ENCODE peak calls at places on chromosomes 7 and 10, in seven cellular contexts. D, J, K, M, P, O and G are unnamed samples.

GRCh38 chr7:149494738-149495368 is 2.8 kb downstream of the ZNF746 start:
- DNase-seq in D (no peak), J (peak), K (no peak), M (peak), P (peak), O (no peak), G (no peak)

GRCh38 chr7:94395141-94396041 is 696 bp downstream of the COL1A2 start:
- DNase-seq in D (peak), J (peak), K (peak), M (peak), P (peak), O (peak), G (peak)

GRCh38 chr7:69182596-69183467 is 415.4 kb upstream of the AUTS2 start:
- DNase-seq in D (no peak), J (no peak), K (no peak), M (no peak), P (no peak), O (no peak), G (no peak)

GRCh38 chr10:86263907-86264306 is 102.7 kb downstream of the GRID1 start:
- DNase-seq in D (no peak), J (no peak), K (peak), M (no peak), P (no peak), O (peak), G (no peak)

GRCh38 chr7:108459922-108460551 is 3.8 kb upstream of the NRCAM start:
- DNase-seq in D (no peak), J (no peak), K (no peak), M (no peak), P (peak), O (no peak), G (peak)

GRCh38 chr7:69932034-69932628 is 333.9 kb downstream of the AUTS2 start:
- DNase-seq in D (peak), J (peak), K (no peak), M (peak), P (peak), O (no peak), G (peak)

GRCh38 chr10:62231371-62231770 is 37.3 kb downstream of the RTKN2 start:
- DNase-seq in D (no peak), J (no peak), K (no peak), M (peak), P (peak), O (no peak), G (peak)

GRCh38 chr10:56633876-56634452 is 272.9 kb upstream of the ZWINT start:
- DNase-seq in D (no peak), J (no peak), K (no peak), M (no peak), P (no peak), O (no peak), G (no peak)

GRCh38 chr7:101620991-101621390 is 8.1 kb downstream of the MYL10 start:
- DNase-seq in D (no peak), J (no peak), K (no peak), M (no peak), P (no peak), O (no peak), G (no peak)

GRCh38 chr10:59682986-59683937 is 26.4 kb downstream of the SLC16A9 start:
- DNase-seq in D (no peak), J (no peak), K (no peak), M (no peak), P (no peak), O (no peak), G (no peak)

GRCh38 chr10:19328582-19328981 is 280.0 kb downstream of the MALRD1 start:
- DNase-seq in D (no peak), J (no peak), K (no peak), M (no peak), P (no peak), O (no peak), G (no peak)

GRCh38 chr7:78296689-78297371 is 498.3 kb downstream of the PHTF2 start:
- DNase-seq in D (no peak), J (no peak), K (no peak), M (no peak), P (no peak), O (no peak), G (no peak)

GRCh38 chr7:152733286-152733934 is 26.1 kb upstream of the ACTR3B start:
- DNase-seq in D (no peak), J (no peak), K (no peak), M (no peak), P (no peak), O (peak), G (peak)

GRCh38 chr10:58712982-58713381 is 200.3 kb downstream of the BICC1 start:
- DNase-seq in D (no peak), J (no peak), K (no peak), M (no peak), P (no peak), O (no peak), G (peak)

GRCh38 chr7:151876899-151877777 is at the start of gene PRKAG2:
- DNase-seq in D (peak), J (peak), K (no peak), M (no peak), P (peak), O (peak), G (peak)

GRCh38 chr10:97858001-97858439 is 8.4 kb downstream of the GOLGA7B start:
- DNase-seq in D (no peak), J (no peak), K (no peak), M (no peak), P (no peak), O (no peak), G (peak)

GRCh38 chr10:10816453-10816852 is 201.2 kb upstream of the CELF2 start:
- DNase-seq in D (no peak), J (no peak), K (no peak), M (peak), P (no peak), O (no peak), G (no peak)

GRCh38 chr7:33903770-33904679 is 1.3 kb upstream of the BMPER start:
- DNase-seq in D (peak), J (no peak), K (peak), M (peak), P (peak), O (peak), G (peak)

GRCh38 chr7:17932770-17933169 is 7.5 kb downstream of the SNX13 start:
- DNase-seq in D (no peak), J (no peak), K (no peak), M (no peak), P (peak), O (no peak), G (no peak)

GRCh38 chr10:52491246-52492000 is 177.3 kb downstream of the DKK1 start:
- DNase-seq in D (no peak), J (no peak), K (no peak), M (peak), P (peak), O (no peak), G (no peak)

GRCh38 chr7:132251327-132251659 is 325.0 kb downstream of the PLXNA4 start:
- DNase-seq in D (peak), J (no peak), K (no peak), M (no peak), P (no peak), O (peak), G (peak)

DNA sequence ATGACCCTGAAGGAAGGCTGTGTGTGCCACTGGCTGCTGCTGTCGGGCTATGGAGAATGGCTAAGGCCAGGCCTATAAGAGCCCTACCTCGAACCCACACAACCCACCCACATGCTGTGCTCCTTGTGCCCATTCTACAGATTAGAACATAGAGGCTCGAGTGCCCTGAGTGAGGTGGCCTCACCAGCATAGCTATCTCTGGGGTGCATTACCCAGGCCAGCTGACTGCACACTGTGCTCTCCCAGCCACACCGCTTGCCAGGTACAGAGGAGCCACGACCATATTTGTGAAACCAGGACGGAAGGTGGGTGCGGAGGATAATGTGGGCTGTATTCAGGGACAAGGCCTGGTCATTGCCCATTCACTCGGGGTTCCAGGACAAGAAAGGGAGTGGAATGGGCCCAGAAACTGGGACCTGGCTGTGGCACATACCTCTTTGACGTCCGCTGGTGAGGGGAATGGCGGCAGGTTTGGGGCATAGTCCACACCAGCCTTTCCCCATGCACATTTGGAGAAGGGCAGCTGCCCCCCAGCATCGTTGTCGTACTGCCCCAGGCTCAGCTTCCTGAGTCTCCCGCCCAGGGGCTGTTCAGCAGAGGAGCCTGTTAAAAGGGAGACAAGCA is 236.0 kb downstream of the TNS3 start:
- DNase-seq in D (no peak), J (no peak), K (no peak), M (no peak), P (no peak), O (no peak), G (no peak)
- H3K18ac ChIP-seq in D (no peak), J (peak), K (no peak), M (no peak), P (no peak), O (no peak), G (no peak)

GRCh38 chr7:41326616-41327015 is 376.3 kb downstream of the INHBA start:
- DNase-seq in D (no peak), J (no peak), K (no peak), M (no peak), P (no peak), O (no peak), G (no peak)
- H3K18ac ChIP-seq in D (no peak), J (no peak), K (no peak), M (no peak), P (no peak), O (no peak), G (no peak)

DNA sequence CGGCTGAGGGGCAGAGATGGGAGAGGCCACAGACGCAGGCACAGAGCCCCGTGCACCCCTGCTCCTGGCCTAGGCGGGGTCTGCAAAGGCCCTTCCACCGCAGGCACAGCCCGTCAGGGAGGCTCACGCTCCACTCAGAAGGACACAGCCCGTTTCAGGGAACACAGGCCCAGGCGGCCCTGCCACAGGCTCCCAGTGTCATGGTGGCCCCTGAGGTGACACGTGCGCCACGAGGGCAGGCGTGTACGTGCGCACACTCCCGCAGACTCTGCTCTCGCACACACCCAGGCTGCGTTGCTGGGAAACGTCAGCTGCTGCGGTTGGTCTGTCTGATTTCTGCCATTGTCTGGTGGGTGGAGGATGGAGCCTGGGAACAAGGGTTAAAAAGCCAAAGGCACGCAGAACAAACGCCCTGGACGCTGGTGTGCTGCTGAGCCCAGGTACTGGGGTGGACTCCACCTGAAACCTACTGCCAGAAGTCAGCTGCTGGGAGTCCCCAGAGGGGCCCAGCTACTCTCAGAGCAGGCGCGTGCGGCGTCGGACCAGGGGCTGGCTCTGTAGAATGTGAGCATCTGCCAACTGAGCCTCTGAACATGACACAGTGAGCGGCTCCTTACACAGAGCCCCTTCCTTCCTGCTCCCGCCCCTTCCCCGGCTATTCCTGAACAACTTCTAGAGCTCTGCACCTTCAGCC is 13.1 kb downstream of the GPER1 start:
- DNase-seq in D (no peak), J (no peak), K (no peak), M (no peak), P (no peak), O (no peak), G (no peak)
- H3K18ac ChIP-seq in D (peak), J (peak), K (no peak), M (no peak), P (no peak), O (no peak), G (no peak)

DNA sequence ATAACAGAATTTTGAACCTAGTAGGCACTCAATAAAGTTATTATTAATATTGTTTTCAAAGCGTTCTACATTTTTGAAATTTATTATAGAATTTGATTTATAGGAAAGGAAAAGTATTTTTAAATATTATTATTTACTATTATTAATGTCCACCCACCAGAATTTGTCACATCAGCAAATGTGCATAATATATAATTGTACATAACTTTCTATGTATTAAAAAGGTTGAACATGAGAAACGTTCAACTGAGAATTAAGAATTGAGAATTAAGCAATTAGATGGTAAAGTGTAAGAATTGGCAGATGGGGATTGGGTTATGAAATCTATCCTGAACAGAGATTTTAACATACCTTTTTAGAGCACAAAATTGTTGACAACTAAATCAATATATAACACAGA is 129.8 kb downstream of the PTN start:
- DNase-seq in D (no peak), J (no peak), K (no peak), M (no peak), P (no peak), O (no peak), G (no peak)
- H3K18ac ChIP-seq in D (no peak), J (no peak), K (no peak), M (no peak), P (no peak), O (no peak), G (no peak)

GRCh38 chr10:122052702-122053101 is 63.7 kb downstream of the TACC2 start:
- DNase-seq in D (no peak), J (no peak), K (no peak), M (peak), P (no peak), O (no peak), G (no peak)

GRCh38 chr10:122050811-122051210 is 61.8 kb downstream of the TACC2 start:
- DNase-seq in D (no peak), J (no peak), K (no peak), M (no peak), P (no peak), O (no peak), G (no peak)

GRCh38 chr10:122050316-122050715 is 61.4 kb downstream of the TACC2 start:
- DNase-seq in D (no peak), J (no peak), K (no peak), M (no peak), P (no peak), O (no peak), G (no peak)

GRCh38 chr10:122053314-122053713 is 64.4 kb downstream of the TACC2 start:
- DNase-seq in D (no peak), J (no peak), K (no peak), M (no peak), P (no peak), O (no peak), G (no peak)

GRCh38 chr10:122051609-122052385 is 62.8 kb downstream of the TACC2 start:
- DNase-seq in D (peak), J (peak), K (peak), M (peak), P (peak), O (peak), G (peak)
- H3K18ac ChIP-seq in D (no peak), J (no peak), K (no peak), M (no peak), P (peak), O (no peak), G (no peak)